ENCODE peak calls at places on chromosomes 13 and 19, in seven cellular contexts. One of them, this sample, is unnamed.

GRCh38 chr13:113456116-113456702 is 2.9 kb upstream of the ADPRHL1 start:
- DNase-seq in HepG2: no peak
- DNase-seq in fibroblast of lung: no peak
- DNase-seq in GM23338: no peak
- DNase-seq in A673: no peak
- DNase-seq in PC-9: no peak
- DNase-seq in K562: no peak
- DNase-seq in this sample: no peak

GRCh38 chr13:113938716-113939115 is 35.2 kb downstream of the C13orf46 start:
- DNase-seq in HepG2: no peak
- DNase-seq in fibroblast of lung: peak; percentile 55
- DNase-seq in GM23338: no peak
- DNase-seq in A673: no peak
- DNase-seq in PC-9: no peak
- DNase-seq in K562: no peak
- DNase-seq in this sample: no peak

GRCh38 chr13:113152894-113153809 is 5.3 kb upstream of the PROZ start:
- DNase-seq in HepG2: peak; percentile 36
- DNase-seq in fibroblast of lung: no peak
- DNase-seq in GM23338: peak; percentile 73
- DNase-seq in A673: no peak
- DNase-seq in PC-9: peak; percentile 13
- DNase-seq in K562: peak; percentile 44
- DNase-seq in this sample: peak; percentile 63

GRCh38 chr19:44747739-44748425 is 626 bp upstream of the BCL3 start:
- DNase-seq in HepG2: peak; percentile 50
- DNase-seq in fibroblast of lung: peak; percentile 73
- DNase-seq in GM23338: peak; percentile 71
- DNase-seq in A673: peak; percentile 70
- DNase-seq in PC-9: peak; percentile 67
- DNase-seq in K562: no peak
- DNase-seq in this sample: peak; percentile 17

GRCh38 chr13:111183959-111184684 is 69.0 kb downstream of the ARHGEF7 start:
- DNase-seq in HepG2: no peak
- DNase-seq in fibroblast of lung: peak; percentile 37
- DNase-seq in GM23338: no peak
- DNase-seq in A673: no peak
- DNase-seq in PC-9: no peak
- DNase-seq in K562: no peak
- DNase-seq in this sample: no peak

GRCh38 chr13:35260316-35260715 is 216.2 kb downstream of the MAB21L1 start:
- DNase-seq in HepG2: no peak
- DNase-seq in fibroblast of lung: no peak
- DNase-seq in GM23338: no peak
- DNase-seq in A673: no peak
- DNase-seq in PC-9: no peak
- DNase-seq in K562: no peak
- DNase-seq in this sample: no peak

GRCh38 chr13:101383595-101383994 is 32.7 kb downstream of the NALCN start:
- DNase-seq in HepG2: no peak
- DNase-seq in fibroblast of lung: no peak
- DNase-seq in GM23338: no peak
- DNase-seq in A673: peak; percentile 49
- DNase-seq in PC-9: no peak
- DNase-seq in K562: no peak
- DNase-seq in this sample: no peak

GRCh38 chr19:35868172-35868822 is at the start of gene APLP1:
- DNase-seq in HepG2: peak; percentile 14
- DNase-seq in fibroblast of lung: no peak
- DNase-seq in GM23338: peak; percentile 65
- DNase-seq in A673: peak; percentile 68
- DNase-seq in PC-9: peak; percentile 69
- DNase-seq in K562: peak; percentile 83
- DNase-seq in this sample: peak; percentile 92

GRCh38 chr19:7918615-7919421 is 1.3 kb upstream of the SNAPC2 start:
- DNase-seq in HepG2: peak; percentile 81
- DNase-seq in fibroblast of lung: no peak
- DNase-seq in GM23338: no peak
- DNase-seq in A673: no peak
- DNase-seq in PC-9: no peak
- DNase-seq in K562: no peak
- DNase-seq in this sample: no peak

GRCh38 chr13:87669379-87669978 is 1.7 kb upstream of the SLITRK5 start:
- DNase-seq in HepG2: peak; percentile 9
- DNase-seq in fibroblast of lung: peak; percentile 76
- DNase-seq in GM23338: peak; percentile 76
- DNase-seq in A673: peak; percentile 69
- DNase-seq in PC-9: no peak
- DNase-seq in K562: peak; percentile 1
- DNase-seq in this sample: peak; percentile 56

GRCh38 chr13:51275101-51275500 is 52.9 kb downstream of the FAM124A start:
- DNase-seq in HepG2: no peak
- DNase-seq in fibroblast of lung: no peak
- DNase-seq in GM23338: no peak
- DNase-seq in A673: no peak
- DNase-seq in PC-9: no peak
- DNase-seq in K562: no peak
- DNase-seq in this sample: no peak

GRCh38 chr19:3132971-3133792 is 2.7 kb upstream of the GNA15 start:
- DNase-seq in HepG2: no peak
- DNase-seq in fibroblast of lung: no peak
- DNase-seq in GM23338: no peak
- DNase-seq in A673: peak; percentile 91
- DNase-seq in PC-9: peak; percentile 19
- DNase-seq in K562: peak; percentile 65
- DNase-seq in this sample: no peak

GRCh38 chr19:3131168-3131567 is 4.7 kb upstream of the GNA15 start:
- DNase-seq in HepG2: no peak
- DNase-seq in fibroblast of lung: no peak
- DNase-seq in GM23338: no peak
- DNase-seq in A673: no peak
- DNase-seq in PC-9: no peak
- DNase-seq in K562: no peak
- DNase-seq in this sample: no peak

GRCh38 chr19:3125900-3126524 is 9.8 kb upstream of the GNA15 start:
- DNase-seq in HepG2: peak; percentile 43
- DNase-seq in fibroblast of lung: peak; percentile 14
- DNase-seq in GM23338: peak; percentile 88
- DNase-seq in A673: peak; percentile 52
- DNase-seq in PC-9: peak; percentile 68
- DNase-seq in K562: peak; percentile 78
- DNase-seq in this sample: peak; percentile 67

GRCh38 chr19:3124630-3125029 is 11.2 kb upstream of the GNA15 start:
- DNase-seq in HepG2: no peak
- DNase-seq in fibroblast of lung: no peak
- DNase-seq in GM23338: no peak
- DNase-seq in A673: no peak
- DNase-seq in PC-9: no peak
- DNase-seq in K562: no peak
- DNase-seq in this sample: no peak

DNA sequence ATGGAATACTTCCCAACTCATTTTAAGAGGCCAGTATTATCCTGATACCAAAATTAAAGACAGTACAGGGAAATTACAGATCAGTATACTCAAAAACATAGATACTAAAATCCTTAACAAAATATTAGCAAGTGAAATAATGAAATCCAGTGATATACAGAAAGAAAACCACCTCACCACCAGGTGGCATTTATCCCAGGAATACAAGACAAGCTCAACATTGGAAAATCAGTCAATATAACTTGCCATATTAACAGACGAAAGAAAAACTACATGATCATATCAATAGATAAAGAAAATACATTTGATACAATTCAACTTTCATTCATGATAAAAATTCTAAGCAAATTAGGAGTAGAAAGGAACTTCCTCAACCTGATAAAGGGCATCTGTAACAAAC is 6.7 kb upstream of the GNA15 start:
- DNase-seq in HepG2: peak; percentile 35
- DNase-seq in fibroblast of lung: peak; percentile 79
- DNase-seq in GM23338: peak; percentile 55
- DNase-seq in A673: peak; percentile 56
- DNase-seq in PC-9: no peak
- DNase-seq in K562: peak; percentile 57
- DNase-seq in this sample: no peak
- H3K27ac ChIP-seq in HepG2: no peak overlapping the region
- H3K27ac ChIP-seq in fibroblast of lung: no peak overlapping the region
- H3K27ac ChIP-seq in GM23338: no peak overlapping the region
- H3K27ac ChIP-seq in A673: no peak overlapping the region
- H3K27ac ChIP-seq in PC-9: no peak overlapping the region
- H3K27ac ChIP-seq in K562: no peak overlapping the region
- H3K27ac ChIP-seq in this sample: no peak overlapping the region

GRCh38 chr19:50668416-50669318 is 19.4 kb downstream of the C19orf81 start:
- DNase-seq in HepG2: no peak
- DNase-seq in fibroblast of lung: no peak
- DNase-seq in GM23338: no peak
- DNase-seq in A673: no peak
- DNase-seq in PC-9: no peak
- DNase-seq in K562: no peak
- DNase-seq in this sample: peak; percentile 39

GRCh38 chr19:50667759-50668231 is 18.6 kb downstream of the C19orf81 start:
- DNase-seq in HepG2: no peak
- DNase-seq in fibroblast of lung: no peak
- DNase-seq in GM23338: peak; percentile 39
- DNase-seq in A673: no peak
- DNase-seq in PC-9: no peak
- DNase-seq in K562: no peak
- DNase-seq in this sample: no peak

GRCh38 chr19:50666346-50667176 is 17.3 kb downstream of the C19orf81 start:
- DNase-seq in HepG2: no peak
- DNase-seq in fibroblast of lung: no peak
- DNase-seq in GM23338: no peak
- DNase-seq in A673: no peak
- DNase-seq in PC-9: no peak
- DNase-seq in K562: no peak
- DNase-seq in this sample: no peak

GRCh38 chr19:50669319-50670101 is 20.3 kb downstream of the C19orf81 start:
- DNase-seq in HepG2: no peak
- DNase-seq in fibroblast of lung: peak; percentile 25
- DNase-seq in GM23338: peak; percentile 35
- DNase-seq in A673: peak; percentile 64
- DNase-seq in PC-9: no peak
- DNase-seq in K562: peak; percentile 75
- DNase-seq in this sample: no peak

GRCh38 chr19:50667177-50667758 is 18.0 kb downstream of the C19orf81 start:
- DNase-seq in HepG2: no peak
- DNase-seq in fibroblast of lung: no peak
- DNase-seq in GM23338: peak; percentile 43
- DNase-seq in A673: no peak
- DNase-seq in PC-9: no peak
- DNase-seq in K562: no peak
- DNase-seq in this sample: no peak
- TF ChIP-seq EZH2 in HepG2: no peak
- TF ChIP-seq EZH2 in fibroblast of lung: peak; percentile 21
- TF ChIP-seq EZH2 in GM23338: peak; percentile 93
- TF ChIP-seq EZH2 in A673: peak; percentile 81
- TF ChIP-seq EZH2 in PC-9: no peak
- TF ChIP-seq EZH2 in K562: no peak
- TF ChIP-seq EZH2 in this sample: no peak

GRCh38 chr19:42662714-42663113 is 68.0 kb upstream of the CEACAM8 start:
- DNase-seq in HepG2: no peak
- DNase-seq in fibroblast of lung: no peak
- DNase-seq in GM23338: no peak
- DNase-seq in A673: no peak
- DNase-seq in PC-9: no peak
- DNase-seq in K562: no peak
- DNase-seq in this sample: no peak

GRCh38 chr19:42657551-42657950 is 62.8 kb upstream of the CEACAM8 start:
- DNase-seq in HepG2: no peak
- DNase-seq in fibroblast of lung: no peak
- DNase-seq in GM23338: no peak
- DNase-seq in A673: no peak
- DNase-seq in PC-9: no peak
- DNase-seq in K562: no peak
- DNase-seq in this sample: no peak

GRCh38 chr19:42653841-42654240 is 59.1 kb upstream of the CEACAM8 start:
- DNase-seq in HepG2: no peak
- DNase-seq in fibroblast of lung: no peak
- DNase-seq in GM23338: peak; percentile 22
- DNase-seq in A673: peak; percentile 8
- DNase-seq in PC-9: no peak
- DNase-seq in K562: peak; percentile 3
- DNase-seq in this sample: no peak

GRCh38 chr19:42655748-42656147 is 61.0 kb upstream of the CEACAM8 start:
- DNase-seq in HepG2: no peak
- DNase-seq in fibroblast of lung: no peak
- DNase-seq in GM23338: no peak
- DNase-seq in A673: no peak
- DNase-seq in PC-9: no peak
- DNase-seq in K562: no peak
- DNase-seq in this sample: no peak

DNA sequence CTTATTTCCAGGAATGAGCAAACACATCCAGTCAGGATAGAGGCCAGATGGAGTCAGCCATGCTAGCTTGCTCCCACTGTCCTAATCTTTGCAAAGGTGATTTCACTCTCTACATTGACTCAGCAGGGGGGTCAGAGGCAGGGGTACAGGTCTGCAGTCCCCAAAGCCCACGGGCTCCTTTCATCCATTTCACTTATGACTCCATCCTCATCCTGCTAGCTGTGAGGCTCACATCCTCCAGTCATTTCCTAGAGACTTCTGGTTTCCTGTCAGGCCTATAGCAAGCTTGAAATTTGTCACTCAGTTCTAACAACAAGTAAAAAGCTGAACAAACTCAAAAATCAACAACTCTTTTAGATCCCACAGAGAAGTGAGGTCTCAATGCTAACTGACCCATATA is 63.4 kb upstream of the CEACAM8 start:
- DNase-seq in HepG2: no peak
- DNase-seq in fibroblast of lung: no peak
- DNase-seq in GM23338: no peak
- DNase-seq in A673: no peak
- DNase-seq in PC-9: no peak
- DNase-seq in K562: no peak
- DNase-seq in this sample: no peak
- H3K27me3 ChIP-seq in HepG2: no peaks in the 10 kb centered on the region
- H3K27me3 ChIP-seq in fibroblast of lung: no peaks in the 10 kb centered on the region
- H3K27me3 ChIP-seq in GM23338: no peaks in the 10 kb centered on the region
- H3K27me3 ChIP-seq in A673: peaks cover 4% of the 10 kb centered on the region
- H3K27me3 ChIP-seq in PC-9: peaks cover 21% of the 10 kb centered on the region
- H3K27me3 ChIP-seq in K562: no peaks in the 10 kb centered on the region
- H3K27me3 ChIP-seq in this sample: no peaks in the 10 kb centered on the region

DNA sequence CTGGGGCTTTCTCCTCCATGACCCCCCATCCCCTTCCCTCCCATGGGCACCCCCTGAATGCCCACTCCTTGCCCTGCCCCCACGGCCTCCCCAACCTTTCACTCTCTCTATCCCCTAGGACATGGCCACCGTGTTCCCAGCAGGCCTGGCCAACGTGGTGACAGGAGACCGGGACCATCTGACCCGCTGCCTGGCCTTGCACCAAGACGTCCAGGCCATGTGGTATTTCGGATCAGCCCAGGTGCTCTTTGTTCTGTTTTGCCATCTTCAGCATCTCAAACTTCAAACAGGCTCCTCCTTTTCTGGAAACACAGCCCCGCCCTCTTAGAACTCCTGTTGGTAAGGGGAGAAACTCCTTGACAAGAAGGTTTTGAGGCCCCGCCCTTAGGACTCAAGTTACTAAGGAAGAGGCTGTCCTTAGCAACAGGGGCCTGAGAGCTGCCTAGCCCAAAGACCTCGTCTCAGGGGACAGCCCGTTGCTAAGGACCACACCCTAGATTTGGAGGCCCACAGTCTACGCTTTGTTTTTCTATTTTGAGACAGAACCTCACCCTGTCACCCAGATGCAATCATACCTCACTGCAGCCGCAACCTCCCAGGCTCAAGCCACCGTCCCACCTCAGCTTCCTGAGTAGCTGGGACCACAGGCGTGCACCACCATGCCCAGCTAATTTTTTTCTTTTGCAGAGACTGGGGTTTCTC is 5.1 kb upstream of the FLT3LG start:
- DNase-seq in HepG2: no peak
- DNase-seq in fibroblast of lung: peak; percentile 85
- DNase-seq in GM23338: peak; percentile 100
- DNase-seq in A673: peak; percentile 94
- DNase-seq in PC-9: peak; percentile 44
- DNase-seq in K562: peak; percentile 95
- DNase-seq in this sample: peak; percentile 94
- H3K27ac ChIP-seq in HepG2: no peak overlapping the region
- H3K27ac ChIP-seq in fibroblast of lung: no peak overlapping the region
- H3K27ac ChIP-seq in GM23338: no peak overlapping the region
- H3K27ac ChIP-seq in A673: no peak overlapping the region
- H3K27ac ChIP-seq in PC-9: no peak overlapping the region
- H3K27ac ChIP-seq in K562: no peak overlapping the region
- H3K27ac ChIP-seq in this sample: no peak overlapping the region